ENCODE peak calls at places on chromosomes 4 and X, in seven cellular contexts. P, H, U, A, L, C and O are unnamed samples.

GRCh38 chr4:37885496-37885895 is 5.4 kb upstream of the TBC1D1 start:
- ATAC-seq in L (no peak), P (no peak), H (no peak), U (no peak), A (no peak), C (no peak), O (peak; percentile 25)

GRCh38 chrX:51272638-51273037 is 60.0 kb upstream of the NUDT10 start:
- ATAC-seq in C (no peak), P (no peak), H (no peak), U (no peak), A (no peak), L (no peak), O (no peak)

GRCh38 chrX:3712080-3712869 is 1.2 kb downstream of the PRKX start:
- ATAC-seq in P (peak; percentile 8), A (no peak), L (no peak), H (peak; percentile 38), U (no peak), C (peak; percentile 6), O (peak; percentile 1)

GRCh38 chr4:18075823-18076433 is 54.4 kb upstream of the LCORL start:
- ATAC-seq in U (peak; percentile 66), P (peak; percentile 92), L (peak; percentile 65), A (peak; percentile 70), C (peak; percentile 56), H (peak; percentile 75), O (no peak)

GRCh38 chr4:73867783-73868182 is 1.4 kb upstream of the CXCL1 start:
- ATAC-seq in C (peak; percentile 12), H (no peak), U (no peak), P (peak; percentile 56), A (no peak), L (no peak), O (no peak)

GRCh38 chrX:6667048-6667768 is 132.3 kb upstream of the VCX3A start:
- ATAC-seq in H (no peak), A (no peak), P (no peak), L (no peak), U (no peak), C (no peak), O (no peak)

GRCh38 chr4:27357283-27357682 is 496.6 kb downstream of the STIM2 start:
- ATAC-seq in C (no peak), P (peak; percentile 62), H (no peak), L (no peak), U (no peak), A (no peak), O (no peak)

GRCh38 chr4:87152310-87153061 is 67.9 kb downstream of the KLHL8 start:
- ATAC-seq in P (no peak), A (no peak), L (no peak), H (no peak), C (peak; percentile 62), U (no peak), O (no peak)

GRCh38 chrX:136497556-136498048 is at the start of gene HTATSF1:
- ATAC-seq in A (no peak), L (peak; percentile 10), U (peak; percentile 10), P (peak; percentile 15), H (peak; percentile 22), C (peak; percentile 28), O (no peak)

GRCh38 chrX:56228914-56229313 is 3.2 kb upstream of the KLF8 start:
- ATAC-seq in U (no peak), C (no peak), H (no peak), P (no peak), L (no peak), A (no peak), O (no peak)

GRCh38 chr4:75654905-75655304 is 18.3 kb downstream of the G3BP2 start:
- ATAC-seq in P (no peak), A (peak; percentile 60), L (peak; percentile 60), U (peak; percentile 32), H (peak; percentile 48), C (no peak), O (no peak)